ENCODE peak calls at places on chromosomes 6 and 20, in ten cellular contexts. D, X, M, E, P, A, I, C, O and B are unnamed samples.

GRCh38 chr20:11745160-11745559 is 172.5 kb upstream of the BTBD3 start:
- DNase-seq in D (no peak), X (no peak), M (no peak), E (no peak), P (no peak), A (no peak), I (no peak), C (no peak), O (no peak), B (no peak)

GRCh38 chr20:57224641-57225138 is 41.8 kb downstream of the BMP7 start:
- DNase-seq in D (no peak), X (no peak), M (no peak), E (peak; percentile 27), P (no peak), A (no peak), I (no peak), C (no peak), O (no peak), B (no peak)

GRCh38 chr20:2300420-2300819 is 4.6 kb downstream of the TGM3 start:
- DNase-seq in D (no peak), X (no peak), M (no peak), E (no peak), P (peak; percentile 22), A (no peak), I (no peak), C (no peak), O (no peak), B (no peak)

GRCh38 chr20:33882481-33882880 is 71.3 kb downstream of the CHMP4B start:
- DNase-seq in D (no peak), X (no peak), M (no peak), E (no peak), P (no peak), A (no peak), I (no peak), C (no peak), O (no peak), B (no peak)

GRCh38 chr6:31826793-31827285 is 699 bp upstream of the HSPA1B start:
- DNase-seq in D (no peak), X (peak; percentile 89), M (peak; percentile 81), E (peak; percentile 87), P (peak; percentile 86), A (no peak), I (peak; percentile 62), C (peak; percentile 90), O (peak; percentile 91), B (no peak)

GRCh38 chr6:33904050-33904827 is 100.4 kb upstream of the MLN start:
- DNase-seq in D (no peak), X (no peak), M (no peak), E (no peak), P (no peak), A (no peak), I (peak; percentile 82), C (peak; percentile 89), O (peak; percentile 34), B (peak; percentile 5)

GRCh38 chr6:147416622-147417021 is 91.9 kb upstream of the SAMD5 start:
- DNase-seq in D (no peak), X (no peak), M (no peak), E (no peak), P (no peak), A (no peak), I (no peak), C (no peak), O (no peak), B (no peak)

GRCh38 chr6:9914951-9915350 is 499.9 kb downstream of the TFAP2A start:
- DNase-seq in D (no peak), X (no peak), M (no peak), E (no peak), P (no peak), A (no peak), I (no peak), C (no peak), O (no peak), B (no peak)

GRCh38 chr6:28357036-28357435 is 7.3 kb downstream of the ZKSCAN3 start:
- DNase-seq in D (no peak), X (no peak), M (peak; percentile 40), E (no peak), P (peak; percentile 28), A (no peak), I (no peak), C (no peak), O (no peak), B (no peak)

GRCh38 chr6:67640462-67640861 is 994.6 kb upstream of the ADGRB3 start:
- DNase-seq in D (no peak), X (no peak), M (peak; percentile 54), E (no peak), P (no peak), A (no peak), I (no peak), C (no peak), O (no peak), B (no peak)

GRCh38 chr6:142416179-142416578 is 114.4 kb downstream of the ADGRG6 start:
- DNase-seq in D (no peak), X (no peak), M (peak; percentile 99), E (no peak), P (peak; percentile 52), A (no peak), I (no peak), C (no peak), O (no peak), B (no peak)

GRCh38 chr6:156719720-156720563 is 57.2 kb upstream of the ARID1B start:
- DNase-seq in D (no peak), X (peak; percentile 94), M (peak; percentile 80), E (peak; percentile 97), P (peak; percentile 96), A (peak; percentile 72), I (peak; percentile 81), C (peak; percentile 97), O (peak; percentile 97), B (no peak)

GRCh38 chr6:156720739-156721714 is 56.2 kb upstream of the ARID1B start:
- DNase-seq in D (no peak), X (peak; percentile 25), M (no peak), E (no peak), P (peak; percentile 57), A (no peak), I (no peak), C (no peak), O (peak; percentile 65), B (peak; percentile 54)

GRCh38 chr6:156717542-156717941 is 59.6 kb upstream of the ARID1B start:
- DNase-seq in D (no peak), X (no peak), M (no peak), E (no peak), P (no peak), A (no peak), I (no peak), C (no peak), O (no peak), B (no peak)

GRCh38 chr6:156719395-156719719 is 57.8 kb upstream of the ARID1B start:
- DNase-seq in D (no peak), X (no peak), M (no peak), E (no peak), P (peak; percentile 25), A (no peak), I (peak; percentile 40), C (no peak), O (no peak), B (no peak)

GRCh38 chr6:156718647-156719394 is 58.4 kb upstream of the ARID1B start:
- DNase-seq in D (no peak), X (no peak), M (peak; percentile 77), E (peak; percentile 68), P (peak; percentile 71), A (peak; percentile 69), I (no peak), C (no peak), O (no peak), B (no peak)
- H3K4me3 ChIP-seq in D (no peak overlapping the region), X (no peak overlapping the region), M (no peak overlapping the region), E (no peak overlapping the region), P (no peak overlapping the region), A (peak overlapping the region; percentile 40), I (no peak overlapping the region), C (no peak overlapping the region), O (no peak overlapping the region), B (no peak overlapping the region)

GRCh38 chr6:71403422-71404134 is 115.0 kb downstream of the OGFRL1 start:
- DNase-seq in D (no peak), X (no peak), M (no peak), E (no peak), P (no peak), A (no peak), I (no peak), C (no peak), O (no peak), B (no peak)
- H3K4me3 ChIP-seq in D (no peak overlapping the region), X (peak overlapping the region; percentile 30), M (peak overlapping the region; percentile 43), E (peak overlapping the region; percentile 46), P (no peak overlapping the region), A (peak overlapping the region; percentile 5), I (no peak overlapping the region), C (no peak overlapping the region), O (no peak overlapping the region), B (no peak overlapping the region)

DNA sequence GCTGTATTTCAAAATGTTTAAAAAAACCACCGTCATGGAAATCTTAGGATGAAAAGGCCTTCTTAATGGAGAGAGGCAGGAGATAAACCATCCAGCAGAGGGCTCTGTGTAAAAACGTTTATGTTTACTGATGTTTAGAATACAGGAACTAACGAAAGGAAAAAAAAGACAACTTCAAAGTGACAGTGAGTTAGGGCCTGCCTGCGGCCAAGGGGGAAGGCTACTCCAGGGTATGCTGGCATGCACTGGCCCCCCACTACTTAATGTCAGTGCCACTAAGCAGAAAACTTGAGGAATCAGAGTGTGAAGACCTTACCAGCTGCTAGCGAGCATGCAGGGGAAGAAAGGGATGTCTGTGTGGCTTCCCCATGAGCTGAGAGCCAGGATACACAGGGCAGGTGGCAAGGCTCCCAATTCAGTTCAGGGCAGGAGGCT is 47.7 kb downstream of the AKAP7 start:
- DNase-seq in D (peak; percentile 11), X (no peak), M (no peak), E (no peak), P (peak; percentile 69), A (no peak), I (peak; percentile 57), C (no peak), O (no peak), B (peak; percentile 27)
- H3K4me3 ChIP-seq in D (no peak overlapping the region), X (no peak overlapping the region), M (no peak overlapping the region), E (no peak overlapping the region), P (no peak overlapping the region), A (no peak overlapping the region), I (peak overlapping the region; percentile 36), C (no peak overlapping the region), O (no peak overlapping the region), B (no peak overlapping the region)

DNA sequence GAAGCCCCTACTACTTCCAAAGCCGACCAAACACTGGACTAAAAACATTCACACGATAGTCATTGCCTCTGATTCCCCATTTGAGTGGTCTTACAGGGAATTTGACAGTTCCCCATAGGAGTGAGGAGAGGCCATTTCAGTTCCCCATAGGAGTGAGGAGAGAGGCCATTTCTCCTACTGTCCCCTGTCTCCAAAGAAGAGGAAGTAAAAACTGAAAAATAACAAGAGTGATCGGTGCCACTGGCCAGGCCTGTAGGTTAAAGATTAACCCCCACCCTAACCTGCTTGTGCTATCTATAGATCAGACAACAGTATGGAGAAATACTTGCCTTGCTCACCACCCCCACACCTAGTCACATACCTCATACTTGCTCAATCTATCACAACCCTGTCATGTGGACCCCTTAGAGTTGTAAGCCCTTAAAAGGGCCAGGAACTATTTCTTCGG is 204.0 kb upstream of the MOCS1 start:
- DNase-seq in D (no peak), X (no peak), M (no peak), E (no peak), P (peak; percentile 79), A (no peak), I (no peak), C (no peak), O (no peak), B (no peak)
- H3K4me3 ChIP-seq in D (no peak overlapping the region), X (no peak overlapping the region), M (no peak overlapping the region), E (no peak overlapping the region), P (no peak overlapping the region), A (no peak overlapping the region), I (no peak overlapping the region), C (no peak overlapping the region), O (no peak overlapping the region), B (no peak overlapping the region)

GRCh38 chr20:58895099-58895795 is 42.7 kb downstream of the GNAS start:
- DNase-seq in D (no peak), X (no peak), M (no peak), E (no peak), P (no peak), A (no peak), I (no peak), C (no peak), O (no peak), B (no peak)
- H3K4me3 ChIP-seq in D (no peak overlapping the region), X (peak overlapping the region; percentile 91), M (peak overlapping the region; percentile 24), E (peak overlapping the region; percentile 26), P (no peak overlapping the region), A (no peak overlapping the region), I (peak overlapping the region; percentile 1), C (no peak overlapping the region), O (peak overlapping the region; percentile 6), B (no peak overlapping the region)